ENCODE peak calls at places on chromosomes 16 and 17, in seven cellular contexts. One of them, this sample, is unnamed.

GRCh38 chr17:14356043-14356637 is 55.3 kb downstream of the HS3ST3B1 start:
- DNase-seq in left cardiac atrium: no peak
- DNase-seq in dermis microvascular lymphatic vessel endothelial cell: no peak
- DNase-seq in stimulated activated effector memory CD8-positive, alpha-beta T cell treated with anti-CD3 and anti-CD28 coated beads, Interleukin-12 subunit alpha, Interleukin-12 subunit beta, amount 100 ng/mL, for 72 hours: no peak
- DNase-seq in caudate nucleus: no peak
- DNase-seq in osteocyte: no peak
- DNase-seq in activated T-cell treated with anti-CD3 and anti-CD28 coated beads for 1 hour: no peak
- DNase-seq in this sample: no peak

GRCh38 chr17:53234138-53234537 is 588.6 kb upstream of the KIF2B start:
- DNase-seq in left cardiac atrium: no peak
- DNase-seq in dermis microvascular lymphatic vessel endothelial cell: no peak
- DNase-seq in stimulated activated effector memory CD8-positive, alpha-beta T cell treated with anti-CD3 and anti-CD28 coated beads, Interleukin-12 subunit alpha, Interleukin-12 subunit beta, amount 100 ng/mL, for 72 hours: no peak
- DNase-seq in caudate nucleus: no peak
- DNase-seq in osteocyte: no peak
- DNase-seq in activated T-cell treated with anti-CD3 and anti-CD28 coated beads for 1 hour: no peak
- DNase-seq in this sample: no peak

GRCh38 chr17:80105762-80106161 is 4.4 kb downstream of the GAA start:
- DNase-seq in left cardiac atrium: no peak
- DNase-seq in dermis microvascular lymphatic vessel endothelial cell: no peak
- DNase-seq in stimulated activated effector memory CD8-positive, alpha-beta T cell treated with anti-CD3 and anti-CD28 coated beads, Interleukin-12 subunit alpha, Interleukin-12 subunit beta, amount 100 ng/mL, for 72 hours: no peak
- DNase-seq in caudate nucleus: no peak
- DNase-seq in osteocyte: no peak
- DNase-seq in activated T-cell treated with anti-CD3 and anti-CD28 coated beads for 1 hour: no peak
- DNase-seq in this sample: no peak

GRCh38 chr16:85137323-85138072 is 25.2 kb upstream of the CIBAR2 start:
- DNase-seq in left cardiac atrium: peak; percentile 96
- DNase-seq in dermis microvascular lymphatic vessel endothelial cell: peak; percentile 69
- DNase-seq in stimulated activated effector memory CD8-positive, alpha-beta T cell treated with anti-CD3 and anti-CD28 coated beads, Interleukin-12 subunit alpha, Interleukin-12 subunit beta, amount 100 ng/mL, for 72 hours: no peak
- DNase-seq in caudate nucleus: peak; percentile 87
- DNase-seq in osteocyte: peak; percentile 92
- DNase-seq in activated T-cell treated with anti-CD3 and anti-CD28 coated beads for 1 hour: no peak
- DNase-seq in this sample: no peak

GRCh38 chr17:66938656-66939055 is 25.9 kb upstream of the CACNG4 start:
- DNase-seq in left cardiac atrium: no peak
- DNase-seq in dermis microvascular lymphatic vessel endothelial cell: no peak
- DNase-seq in stimulated activated effector memory CD8-positive, alpha-beta T cell treated with anti-CD3 and anti-CD28 coated beads, Interleukin-12 subunit alpha, Interleukin-12 subunit beta, amount 100 ng/mL, for 72 hours: no peak
- DNase-seq in caudate nucleus: no peak
- DNase-seq in osteocyte: no peak
- DNase-seq in activated T-cell treated with anti-CD3 and anti-CD28 coated beads for 1 hour: no peak
- DNase-seq in this sample: no peak

GRCh38 chr16:9836118-9836736 is 346.0 kb downstream of the GRIN2A start:
- DNase-seq in left cardiac atrium: no peak
- DNase-seq in dermis microvascular lymphatic vessel endothelial cell: no peak
- DNase-seq in stimulated activated effector memory CD8-positive, alpha-beta T cell treated with anti-CD3 and anti-CD28 coated beads, Interleukin-12 subunit alpha, Interleukin-12 subunit beta, amount 100 ng/mL, for 72 hours: no peak
- DNase-seq in caudate nucleus: no peak
- DNase-seq in osteocyte: no peak
- DNase-seq in activated T-cell treated with anti-CD3 and anti-CD28 coated beads for 1 hour: no peak
- DNase-seq in this sample: no peak

GRCh38 chr17:83124871-83125514 is 45.6 kb downstream of the METRNL start:
- DNase-seq in left cardiac atrium: no peak
- DNase-seq in dermis microvascular lymphatic vessel endothelial cell: no peak
- DNase-seq in stimulated activated effector memory CD8-positive, alpha-beta T cell treated with anti-CD3 and anti-CD28 coated beads, Interleukin-12 subunit alpha, Interleukin-12 subunit beta, amount 100 ng/mL, for 72 hours: no peak
- DNase-seq in caudate nucleus: peak; percentile 57
- DNase-seq in osteocyte: no peak
- DNase-seq in activated T-cell treated with anti-CD3 and anti-CD28 coated beads for 1 hour: no peak
- DNase-seq in this sample: no peak

GRCh38 chr17:57902800-57903759 is 52.1 kb downstream of the CUEDC1 start:
- DNase-seq in left cardiac atrium: peak; percentile 85
- DNase-seq in dermis microvascular lymphatic vessel endothelial cell: no peak
- DNase-seq in stimulated activated effector memory CD8-positive, alpha-beta T cell treated with anti-CD3 and anti-CD28 coated beads, Interleukin-12 subunit alpha, Interleukin-12 subunit beta, amount 100 ng/mL, for 72 hours: no peak
- DNase-seq in caudate nucleus: peak; percentile 79
- DNase-seq in osteocyte: no peak
- DNase-seq in activated T-cell treated with anti-CD3 and anti-CD28 coated beads for 1 hour: no peak
- DNase-seq in this sample: no peak

GRCh38 chr17:57898487-57899311 is 48.9 kb upstream of the MRPS23 start:
- DNase-seq in left cardiac atrium: peak; percentile 80
- DNase-seq in dermis microvascular lymphatic vessel endothelial cell: no peak
- DNase-seq in stimulated activated effector memory CD8-positive, alpha-beta T cell treated with anti-CD3 and anti-CD28 coated beads, Interleukin-12 subunit alpha, Interleukin-12 subunit beta, amount 100 ng/mL, for 72 hours: no peak
- DNase-seq in caudate nucleus: peak; percentile 81
- DNase-seq in osteocyte: peak; percentile 91
- DNase-seq in activated T-cell treated with anti-CD3 and anti-CD28 coated beads for 1 hour: no peak
- DNase-seq in this sample: no peak

GRCh38 chr17:31318298-31319190 is 2.9 kb downstream of the EVI2A start:
- DNase-seq in left cardiac atrium: peak; percentile 53
- DNase-seq in dermis microvascular lymphatic vessel endothelial cell: no peak
- DNase-seq in stimulated activated effector memory CD8-positive, alpha-beta T cell treated with anti-CD3 and anti-CD28 coated beads, Interleukin-12 subunit alpha, Interleukin-12 subunit beta, amount 100 ng/mL, for 72 hours: no peak
- DNase-seq in caudate nucleus: peak; percentile 77
- DNase-seq in osteocyte: no peak
- DNase-seq in activated T-cell treated with anti-CD3 and anti-CD28 coated beads for 1 hour: no peak
- DNase-seq in this sample: peak; percentile 31

GRCh38 chr16:71540-72341 is 690 bp downstream of the RHBDF1 start:
- DNase-seq in left cardiac atrium: peak; percentile 85
- DNase-seq in dermis microvascular lymphatic vessel endothelial cell: no peak
- DNase-seq in stimulated activated effector memory CD8-positive, alpha-beta T cell treated with anti-CD3 and anti-CD28 coated beads, Interleukin-12 subunit alpha, Interleukin-12 subunit beta, amount 100 ng/mL, for 72 hours: no peak
- DNase-seq in caudate nucleus: peak; percentile 31
- DNase-seq in osteocyte: no peak
- DNase-seq in activated T-cell treated with anti-CD3 and anti-CD28 coated beads for 1 hour: no peak
- DNase-seq in this sample: no peak

GRCh38 chr16:72938426-72939164 is 109.3 kb downstream of the ZFHX3 start:
- DNase-seq in left cardiac atrium: peak; percentile 88
- DNase-seq in dermis microvascular lymphatic vessel endothelial cell: no peak
- DNase-seq in stimulated activated effector memory CD8-positive, alpha-beta T cell treated with anti-CD3 and anti-CD28 coated beads, Interleukin-12 subunit alpha, Interleukin-12 subunit beta, amount 100 ng/mL, for 72 hours: no peak
- DNase-seq in caudate nucleus: peak; percentile 22
- DNase-seq in osteocyte: no peak
- DNase-seq in activated T-cell treated with anti-CD3 and anti-CD28 coated beads for 1 hour: no peak
- DNase-seq in this sample: no peak

GRCh38 chr17:49898547-49899490 is 51.0 kb upstream of the TAC4 start:
- DNase-seq in left cardiac atrium: no peak
- DNase-seq in dermis microvascular lymphatic vessel endothelial cell: no peak
- DNase-seq in stimulated activated effector memory CD8-positive, alpha-beta T cell treated with anti-CD3 and anti-CD28 coated beads, Interleukin-12 subunit alpha, Interleukin-12 subunit beta, amount 100 ng/mL, for 72 hours: no peak
- DNase-seq in caudate nucleus: no peak
- DNase-seq in osteocyte: no peak
- DNase-seq in activated T-cell treated with anti-CD3 and anti-CD28 coated beads for 1 hour: no peak
- DNase-seq in this sample: no peak

GRCh38 chr17:70473049-70473448 is 303.7 kb downstream of the KCNJ2 start:
- DNase-seq in left cardiac atrium: no peak
- DNase-seq in dermis microvascular lymphatic vessel endothelial cell: no peak
- DNase-seq in stimulated activated effector memory CD8-positive, alpha-beta T cell treated with anti-CD3 and anti-CD28 coated beads, Interleukin-12 subunit alpha, Interleukin-12 subunit beta, amount 100 ng/mL, for 72 hours: no peak
- DNase-seq in caudate nucleus: no peak
- DNase-seq in osteocyte: no peak
- DNase-seq in activated T-cell treated with anti-CD3 and anti-CD28 coated beads for 1 hour: no peak
- DNase-seq in this sample: no peak

GRCh38 chr17:50218771-50219315 is 17.4 kb upstream of the COL1A1 start:
- DNase-seq in left cardiac atrium: no peak
- DNase-seq in dermis microvascular lymphatic vessel endothelial cell: no peak
- DNase-seq in stimulated activated effector memory CD8-positive, alpha-beta T cell treated with anti-CD3 and anti-CD28 coated beads, Interleukin-12 subunit alpha, Interleukin-12 subunit beta, amount 100 ng/mL, for 72 hours: no peak
- DNase-seq in caudate nucleus: no peak
- DNase-seq in osteocyte: peak; percentile 83
- DNase-seq in activated T-cell treated with anti-CD3 and anti-CD28 coated beads for 1 hour: no peak
- DNase-seq in this sample: no peak

GRCh38 chr17:71830916-71831315 is 289.9 kb upstream of the SOX9 start:
- DNase-seq in left cardiac atrium: no peak
- DNase-seq in dermis microvascular lymphatic vessel endothelial cell: no peak
- DNase-seq in stimulated activated effector memory CD8-positive, alpha-beta T cell treated with anti-CD3 and anti-CD28 coated beads, Interleukin-12 subunit alpha, Interleukin-12 subunit beta, amount 100 ng/mL, for 72 hours: no peak
- DNase-seq in caudate nucleus: peak; percentile 19
- DNase-seq in osteocyte: no peak
- DNase-seq in activated T-cell treated with anti-CD3 and anti-CD28 coated beads for 1 hour: no peak
- DNase-seq in this sample: no peak

GRCh38 chr16:86576591-86577313 is 1.6 kb upstream of the FOXL1 start:
- DNase-seq in left cardiac atrium: no peak
- DNase-seq in dermis microvascular lymphatic vessel endothelial cell: no peak
- DNase-seq in stimulated activated effector memory CD8-positive, alpha-beta T cell treated with anti-CD3 and anti-CD28 coated beads, Interleukin-12 subunit alpha, Interleukin-12 subunit beta, amount 100 ng/mL, for 72 hours: no peak
- DNase-seq in caudate nucleus: no peak
- DNase-seq in osteocyte: no peak
- DNase-seq in activated T-cell treated with anti-CD3 and anti-CD28 coated beads for 1 hour: no peak
- DNase-seq in this sample: no peak

GRCh38 chr17:8122391-8122922 is 1.4 kb downstream of the HES7 start:
- DNase-seq in left cardiac atrium: no peak
- DNase-seq in dermis microvascular lymphatic vessel endothelial cell: no peak
- DNase-seq in stimulated activated effector memory CD8-positive, alpha-beta T cell treated with anti-CD3 and anti-CD28 coated beads, Interleukin-12 subunit alpha, Interleukin-12 subunit beta, amount 100 ng/mL, for 72 hours: no peak
- DNase-seq in caudate nucleus: no peak
- DNase-seq in osteocyte: no peak
- DNase-seq in activated T-cell treated with anti-CD3 and anti-CD28 coated beads for 1 hour: no peak
- DNase-seq in this sample: no peak

GRCh38 chr17:28380572-28380907 is 9.0 kb downstream of the SARM1 start:
- DNase-seq in left cardiac atrium: no peak
- DNase-seq in dermis microvascular lymphatic vessel endothelial cell: no peak
- DNase-seq in stimulated activated effector memory CD8-positive, alpha-beta T cell treated with anti-CD3 and anti-CD28 coated beads, Interleukin-12 subunit alpha, Interleukin-12 subunit beta, amount 100 ng/mL, for 72 hours: no peak
- DNase-seq in caudate nucleus: no peak
- DNase-seq in osteocyte: no peak
- DNase-seq in activated T-cell treated with anti-CD3 and anti-CD28 coated beads for 1 hour: no peak
- DNase-seq in this sample: no peak